ENCODE peak calls at places on chromosomes 1 and 21, in ten cellular contexts. V is thyroid gland, P is neural progenitor cell, F is HepG2, H is hepatocyte, O is ovary, Y is tibial nerve, G is left ventricle myocardium inferior, Q is heart left ventricle, L is DND-41. U is an unnamed sample.

GRCh38 chr1:10319750-10320149 is 79.1 kb upstream of the PGD start:
- DNase-seq in V (no peak), P (peak; percentile 29), F (no peak), H (no peak), O (no peak), Y (no peak), G (no peak), Q (no peak), L (no peak), U (no peak)

GRCh38 chr1:114122891-114123621 is 30.6 kb downstream of the SYT6 start:
- DNase-seq in V (no peak), P (peak; percentile 32), F (no peak), H (peak; percentile 21), O (no peak), Y (no peak), G (no peak), Q (no peak), L (no peak), U (no peak)

GRCh38 chr1:233707153-233707905 is 93.4 kb downstream of the KCNK1 start:
- DNase-seq in V (no peak), P (no peak), F (no peak), H (peak; percentile 47), O (no peak), Y (no peak), G (no peak), Q (no peak), L (no peak), U (no peak)

GRCh38 chr1:94773931-94774422 is 46.2 kb upstream of the SLC44A3 start:
- DNase-seq in V (no peak), P (no peak), F (peak; percentile 20), H (peak; percentile 39), O (no peak), Y (no peak), G (no peak), Q (no peak), L (no peak), U (no peak)

GRCh38 chr1:242651817-242652216 is 127.3 kb upstream of the PLD5 start:
- DNase-seq in V (no peak), P (peak; percentile 58), F (peak; percentile 4), H (peak; percentile 23), O (no peak), Y (no peak), G (no peak), Q (no peak), L (peak; percentile 16), U (no peak)

GRCh38 chr1:21514245-21514644 is 5.0 kb downstream of the ALPL start:
- DNase-seq in V (no peak), P (no peak), F (no peak), H (no peak), O (no peak), Y (no peak), G (no peak), Q (no peak), L (no peak), U (no peak)

GRCh38 chr1:236534164-236534651 is 10.4 kb downstream of the LGALS8 start:
- DNase-seq in V (no peak), P (no peak), F (no peak), H (no peak), O (no peak), Y (no peak), G (no peak), Q (no peak), L (no peak), U (no peak)

GRCh38 chr1:84758968-84759491 is 68.8 kb upstream of the SSX2IP start:
- DNase-seq in V (no peak), P (no peak), F (no peak), H (no peak), O (no peak), Y (no peak), G (no peak), Q (no peak), L (no peak), U (no peak)

GRCh38 chr1:60470231-60470630 is 396.7 kb upstream of the C1orf87 start:
- DNase-seq in V (no peak), P (no peak), F (no peak), H (no peak), O (no peak), Y (no peak), G (no peak), Q (no peak), L (no peak), U (no peak)

GRCh38 chr21:18832950-18833349 is 429.4 kb upstream of the TMPRSS15 start:
- DNase-seq in V (no peak), P (no peak), F (no peak), H (peak; percentile 35), O (no peak), Y (no peak), G (no peak), Q (no peak), L (no peak), U (no peak)

GRCh38 chr1:153728305-153729066 is 636 bp downstream of the INTS3 start:
- DNase-seq in V (peak; percentile 47), P (peak; percentile 79), F (peak; percentile 49), H (peak; percentile 66), O (peak; percentile 74), Y (no peak), G (peak; percentile 37), Q (peak; percentile 43), L (peak; percentile 54), U (peak; percentile 39)

GRCh38 chr1:25618433-25618808 is 1.8 kb downstream of the MAN1C1 start:
- DNase-seq in V (no peak), P (peak; percentile 25), F (no peak), H (no peak), O (no peak), Y (no peak), G (no peak), Q (no peak), L (no peak), U (no peak)

GRCh38 chr1:162756523-162756922 is 34.0 kb upstream of the HSD17B7 start:
- DNase-seq in V (no peak), P (no peak), F (no peak), H (no peak), O (no peak), Y (no peak), G (no peak), Q (no peak), L (no peak), U (no peak)
- TF ChIP-seq CTCF in V (no peak), P (no peak), F (peak; percentile 47), H (no peak), O (no peak), Y (no peak), G (peak; percentile 16), Q (peak; percentile 12), L (peak; percentile 4), U (no peak)

DNA sequence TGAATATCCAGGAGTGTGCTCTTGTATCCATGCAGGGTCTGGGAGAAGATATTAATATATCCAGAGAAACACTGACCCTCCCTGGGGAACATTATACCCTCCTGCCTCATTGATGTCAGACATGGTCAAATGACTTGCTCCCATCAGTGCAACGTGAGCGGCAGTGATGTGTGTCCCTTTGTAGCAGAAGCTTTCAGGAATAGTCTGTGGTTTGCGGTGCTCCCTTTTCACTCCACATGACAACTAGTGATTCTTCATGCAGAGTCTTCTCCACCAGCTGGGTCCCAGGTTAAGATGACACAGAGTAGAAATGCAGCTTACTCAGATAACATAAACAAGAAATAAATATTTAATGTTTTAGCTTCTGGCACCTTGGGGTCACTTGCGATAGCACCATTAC is 31.9 kb upstream of the LYPD8 start:
- DNase-seq in V (no peak), P (no peak), F (no peak), H (no peak), O (no peak), Y (no peak), G (no peak), Q (no peak), L (no peak), U (no peak)
- H3K9me3 ChIP-seq in V (no peaks in the 10 kb centered on the region), P (peaks cover 5% of the 10 kb centered on the region), F (no peaks in the 10 kb centered on the region), H (no peaks in the 10 kb centered on the region), O (no peaks in the 10 kb centered on the region), Y (no peaks in the 10 kb centered on the region), G (no peaks in the 10 kb centered on the region), Q (no peaks in the 10 kb centered on the region), L (no peaks in the 10 kb centered on the region), U (no peaks in the 10 kb centered on the region)

GRCh38 chr1:200872446-200873115 is at the start of gene GPR25:
- DNase-seq in V (no peak), P (no peak), F (no peak), H (no peak), O (no peak), Y (no peak), G (no peak), Q (no peak), L (no peak), U (no peak)
- H3K4me1 ChIP-seq in V (peaks cover 13% of the 10 kb centered on the region), P (peaks cover 18% of the 10 kb centered on the region), F (peaks cover 9% of the 10 kb centered on the region), H (no peaks in the 10 kb centered on the region), O (peaks cover 8% of the 10 kb centered on the region), Y (peaks cover 16% of the 10 kb centered on the region), G (peaks cover 13% of the 10 kb centered on the region), Q (peaks cover 10% of the 10 kb centered on the region), L (no peaks in the 10 kb centered on the region), U (peaks cover 16% of the 10 kb centered on the region)

DNA sequence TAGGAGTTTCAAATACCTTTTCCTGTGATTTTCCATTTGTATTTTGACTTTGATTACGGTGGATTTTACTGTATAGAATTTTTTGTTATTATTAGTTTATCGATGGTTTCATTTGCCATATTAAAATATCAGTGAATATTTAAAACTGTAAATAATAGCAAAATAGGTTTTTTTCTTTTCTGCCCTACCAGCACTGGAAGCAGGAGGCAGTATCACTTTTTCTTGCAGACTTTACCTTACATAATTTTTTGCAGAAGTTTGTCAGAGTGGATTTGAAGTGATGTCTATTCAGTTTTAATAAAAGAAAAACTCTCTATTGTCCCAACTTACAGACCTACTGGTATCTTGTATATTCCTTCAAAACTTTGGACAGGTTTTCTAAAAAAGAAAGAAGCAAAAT is 213.6 kb downstream of the CENPF start:
- DNase-seq in V (no peak), P (no peak), F (no peak), H (no peak), O (no peak), Y (no peak), G (no peak), Q (no peak), L (no peak), U (no peak)
- TF ChIP-seq CTCF in V (no peak), P (no peak), F (no peak), H (no peak), O (no peak), Y (no peak), G (no peak), Q (no peak), L (no peak), U (no peak)

U was measured in lung.